ENCODE peak calls at places on chromosomes 13 and 19, in four cellular contexts. One of them, this sample, is unnamed.

GRCh38 chr19:32238076-32238475 is 107.3 kb upstream of the ZNF507 start:
- ATAC-seq in heart left ventricle: no peak
- ATAC-seq in activated CD8-positive, alpha-beta T cell treated with anti-CD3 and anti-CD28 coated beads, Interleukin-2, amount 10 ng/mL, durations not matched to agents 7 days and 5 days: no peak
- ATAC-seq in SK-N-SH treated with all-trans-retinoic acid at 6 μM for 48 hours: no peak
- ATAC-seq in this sample: no peak

GRCh38 chr13:44796597-44797517 is 192.4 kb downstream of the NUFIP1 start:
- ATAC-seq in activated CD8-positive, alpha-beta T cell treated with anti-CD3 and anti-CD28 coated beads, Interleukin-2, amount 10 ng/mL, durations not matched to agents 7 days and 5 days: no peak
- ATAC-seq in heart left ventricle: no peak
- ATAC-seq in SK-N-SH treated with all-trans-retinoic acid at 6 μM for 48 hours: no peak
- ATAC-seq in this sample: no peak

GRCh38 chr19:11092181-11092538 is 2.9 kb downstream of the LDLR start:
- ATAC-seq in activated CD8-positive, alpha-beta T cell treated with anti-CD3 and anti-CD28 coated beads, Interleukin-2, amount 10 ng/mL, durations not matched to agents 7 days and 5 days: no peak
- ATAC-seq in SK-N-SH treated with all-trans-retinoic acid at 6 μM for 48 hours: no peak
- ATAC-seq in heart left ventricle: no peak
- ATAC-seq in this sample: peak

GRCh38 chr19:44741258-44741731 is 7.2 kb upstream of the BCL3 start:
- ATAC-seq in SK-N-SH treated with all-trans-retinoic acid at 6 μM for 48 hours: peak
- ATAC-seq in heart left ventricle: no peak
- ATAC-seq in activated CD8-positive, alpha-beta T cell treated with anti-CD3 and anti-CD28 coated beads, Interleukin-2, amount 10 ng/mL, durations not matched to agents 7 days and 5 days: no peak
- ATAC-seq in this sample: peak

GRCh38 chr19:51712461-51713081 is 11.2 kb downstream of the HAS1 start:
- ATAC-seq in SK-N-SH treated with all-trans-retinoic acid at 6 μM for 48 hours: peak
- ATAC-seq in activated CD8-positive, alpha-beta T cell treated with anti-CD3 and anti-CD28 coated beads, Interleukin-2, amount 10 ng/mL, durations not matched to agents 7 days and 5 days: no peak
- ATAC-seq in heart left ventricle: no peak
- ATAC-seq in this sample: no peak

GRCh38 chr13:95185851-95186250 is 115.4 kb downstream of the ABCC4 start:
- ATAC-seq in SK-N-SH treated with all-trans-retinoic acid at 6 μM for 48 hours: no peak
- ATAC-seq in heart left ventricle: no peak
- ATAC-seq in activated CD8-positive, alpha-beta T cell treated with anti-CD3 and anti-CD28 coated beads, Interleukin-2, amount 10 ng/mL, durations not matched to agents 7 days and 5 days: peak
- ATAC-seq in this sample: peak

GRCh38 chr19:16416996-16417395 is 54.8 kb downstream of the EPS15L1 start:
- ATAC-seq in SK-N-SH treated with all-trans-retinoic acid at 6 μM for 48 hours: no peak
- ATAC-seq in activated CD8-positive, alpha-beta T cell treated with anti-CD3 and anti-CD28 coated beads, Interleukin-2, amount 10 ng/mL, durations not matched to agents 7 days and 5 days: no peak
- ATAC-seq in heart left ventricle: no peak
- ATAC-seq in this sample: no peak

GRCh38 chr13:74298912-74299311 is 164.7 kb upstream of the KLF12 start:
- ATAC-seq in activated CD8-positive, alpha-beta T cell treated with anti-CD3 and anti-CD28 coated beads, Interleukin-2, amount 10 ng/mL, durations not matched to agents 7 days and 5 days: no peak
- ATAC-seq in SK-N-SH treated with all-trans-retinoic acid at 6 μM for 48 hours: no peak
- ATAC-seq in heart left ventricle: no peak
- ATAC-seq in this sample: no peak

GRCh38 chr13:78045916-78046315 is 127.3 kb upstream of the EDNRB start:
- ATAC-seq in heart left ventricle: peak
- ATAC-seq in activated CD8-positive, alpha-beta T cell treated with anti-CD3 and anti-CD28 coated beads, Interleukin-2, amount 10 ng/mL, durations not matched to agents 7 days and 5 days: no peak
- ATAC-seq in SK-N-SH treated with all-trans-retinoic acid at 6 μM for 48 hours: no peak
- ATAC-seq in this sample: no peak

GRCh38 chr19:15265849-15266248 is 33.6 kb upstream of the EPHX3 start:
- ATAC-seq in activated CD8-positive, alpha-beta T cell treated with anti-CD3 and anti-CD28 coated beads, Interleukin-2, amount 10 ng/mL, durations not matched to agents 7 days and 5 days: no peak
- ATAC-seq in heart left ventricle: peak
- ATAC-seq in SK-N-SH treated with all-trans-retinoic acid at 6 μM for 48 hours: peak
- ATAC-seq in this sample: no peak

GRCh38 chr13:72458701-72459100 is 268.7 kb downstream of the MZT1 start:
- ATAC-seq in heart left ventricle: no peak
- ATAC-seq in SK-N-SH treated with all-trans-retinoic acid at 6 μM for 48 hours: no peak
- ATAC-seq in activated CD8-positive, alpha-beta T cell treated with anti-CD3 and anti-CD28 coated beads, Interleukin-2, amount 10 ng/mL, durations not matched to agents 7 days and 5 days: no peak
- ATAC-seq in this sample: no peak

GRCh38 chr13:108987945-108988344 is 358.5 kb downstream of the MYO16 start:
- ATAC-seq in activated CD8-positive, alpha-beta T cell treated with anti-CD3 and anti-CD28 coated beads, Interleukin-2, amount 10 ng/mL, durations not matched to agents 7 days and 5 days: no peak
- ATAC-seq in SK-N-SH treated with all-trans-retinoic acid at 6 μM for 48 hours: no peak
- ATAC-seq in heart left ventricle: no peak
- ATAC-seq in this sample: no peak

GRCh38 chr13:49400755-49401659 is 42.9 kb downstream of the CAB39L start:
- ATAC-seq in SK-N-SH treated with all-trans-retinoic acid at 6 μM for 48 hours: no peak
- ATAC-seq in activated CD8-positive, alpha-beta T cell treated with anti-CD3 and anti-CD28 coated beads, Interleukin-2, amount 10 ng/mL, durations not matched to agents 7 days and 5 days: no peak
- ATAC-seq in heart left ventricle: peak
- ATAC-seq in this sample: no peak

GRCh38 chr19:44777715-44778347 is at the start of gene CBLC:
- ATAC-seq in activated CD8-positive, alpha-beta T cell treated with anti-CD3 and anti-CD28 coated beads, Interleukin-2, amount 10 ng/mL, durations not matched to agents 7 days and 5 days: no peak
- ATAC-seq in SK-N-SH treated with all-trans-retinoic acid at 6 μM for 48 hours: no peak
- ATAC-seq in heart left ventricle: peak
- ATAC-seq in this sample: no peak

GRCh38 chr19:58170860-58171259 is 12.0 kb upstream of the ZNF274 start:
- ATAC-seq in SK-N-SH treated with all-trans-retinoic acid at 6 μM for 48 hours: no peak
- ATAC-seq in activated CD8-positive, alpha-beta T cell treated with anti-CD3 and anti-CD28 coated beads, Interleukin-2, amount 10 ng/mL, durations not matched to agents 7 days and 5 days: no peak
- ATAC-seq in heart left ventricle: no peak
- ATAC-seq in this sample: no peak

GRCh38 chr19:53936035-53936434 is 26.7 kb upstream of the CACNG8 start:
- ATAC-seq in activated CD8-positive, alpha-beta T cell treated with anti-CD3 and anti-CD28 coated beads, Interleukin-2, amount 10 ng/mL, durations not matched to agents 7 days and 5 days: no peak
- ATAC-seq in SK-N-SH treated with all-trans-retinoic acid at 6 μM for 48 hours: no peak
- ATAC-seq in heart left ventricle: no peak
- ATAC-seq in this sample: no peak

GRCh38 chr19:5057860-5058259 is 88.9 kb downstream of the KDM4B start:
- ATAC-seq in SK-N-SH treated with all-trans-retinoic acid at 6 μM for 48 hours: peak
- ATAC-seq in heart left ventricle: no peak
- ATAC-seq in activated CD8-positive, alpha-beta T cell treated with anti-CD3 and anti-CD28 coated beads, Interleukin-2, amount 10 ng/mL, durations not matched to agents 7 days and 5 days: no peak
- ATAC-seq in this sample: no peak

GRCh38 chr13:76336889-76337844 is 549.0 kb downstream of the KCTD12 start:
- ATAC-seq in activated CD8-positive, alpha-beta T cell treated with anti-CD3 and anti-CD28 coated beads, Interleukin-2, amount 10 ng/mL, durations not matched to agents 7 days and 5 days: no peak
- ATAC-seq in heart left ventricle: peak
- ATAC-seq in SK-N-SH treated with all-trans-retinoic acid at 6 μM for 48 hours: no peak
- ATAC-seq in this sample: no peak

GRCh38 chr13:94917814-94918213 is 205.5 kb upstream of the SOX21 start:
- ATAC-seq in activated CD8-positive, alpha-beta T cell treated with anti-CD3 and anti-CD28 coated beads, Interleukin-2, amount 10 ng/mL, durations not matched to agents 7 days and 5 days: no peak
- ATAC-seq in SK-N-SH treated with all-trans-retinoic acid at 6 μM for 48 hours: peak
- ATAC-seq in heart left ventricle: no peak
- ATAC-seq in this sample: no peak

GRCh38 chr19:3013261-3013725 is 15.8 kb downstream of the TLE2 start:
- ATAC-seq in SK-N-SH treated with all-trans-retinoic acid at 6 μM for 48 hours: no peak
- ATAC-seq in heart left ventricle: no peak
- ATAC-seq in activated CD8-positive, alpha-beta T cell treated with anti-CD3 and anti-CD28 coated beads, Interleukin-2, amount 10 ng/mL, durations not matched to agents 7 days and 5 days: no peak
- ATAC-seq in this sample: no peak

GRCh38 chr19:12706332-12706718 is 9.9 kb upstream of the FBXW9 start:
- ATAC-seq in activated CD8-positive, alpha-beta T cell treated with anti-CD3 and anti-CD28 coated beads, Interleukin-2, amount 10 ng/mL, durations not matched to agents 7 days and 5 days: no peak
- ATAC-seq in SK-N-SH treated with all-trans-retinoic acid at 6 μM for 48 hours: no peak
- ATAC-seq in heart left ventricle: no peak
- ATAC-seq in this sample: no peak

GRCh38 chr19:42150353-42150752 is 18.1 kb upstream of the POU2F2 start:
- ATAC-seq in SK-N-SH treated with all-trans-retinoic acid at 6 μM for 48 hours: no peak
- ATAC-seq in heart left ventricle: no peak
- ATAC-seq in activated CD8-positive, alpha-beta T cell treated with anti-CD3 and anti-CD28 coated beads, Interleukin-2, amount 10 ng/mL, durations not matched to agents 7 days and 5 days: no peak
- ATAC-seq in this sample: no peak

GRCh38 chr19:15303105-15303780 is 29.1 kb downstream of the BRD4 start:
- ATAC-seq in activated CD8-positive, alpha-beta T cell treated with anti-CD3 and anti-CD28 coated beads, Interleukin-2, amount 10 ng/mL, durations not matched to agents 7 days and 5 days: no peak
- ATAC-seq in heart left ventricle: no peak
- ATAC-seq in SK-N-SH treated with all-trans-retinoic acid at 6 μM for 48 hours: peak
- ATAC-seq in this sample: no peak

GRCh38 chr19:17576758-17577532 is 21.5 kb downstream of the COLGALT1 start:
- ATAC-seq in SK-N-SH treated with all-trans-retinoic acid at 6 μM for 48 hours: peak
- ATAC-seq in heart left ventricle: no peak
- ATAC-seq in activated CD8-positive, alpha-beta T cell treated with anti-CD3 and anti-CD28 coated beads, Interleukin-2, amount 10 ng/mL, durations not matched to agents 7 days and 5 days: peak
- ATAC-seq in this sample: peak

GRCh38 chr19:49856574-49857021 is 5.6 kb downstream of the PTOV1 start:
- ATAC-seq in activated CD8-positive, alpha-beta T cell treated with anti-CD3 and anti-CD28 coated beads, Interleukin-2, amount 10 ng/mL, durations not matched to agents 7 days and 5 days: no peak
- ATAC-seq in SK-N-SH treated with all-trans-retinoic acid at 6 μM for 48 hours: no peak
- ATAC-seq in heart left ventricle: no peak
- ATAC-seq in this sample: no peak

GRCh38 chr19:6359942-6360341 is 1.4 kb upstream of the CLPP start:
- ATAC-seq in activated CD8-positive, alpha-beta T cell treated with anti-CD3 and anti-CD28 coated beads, Interleukin-2, amount 10 ng/mL, durations not matched to agents 7 days and 5 days: no peak
- ATAC-seq in SK-N-SH treated with all-trans-retinoic acid at 6 μM for 48 hours: no peak
- ATAC-seq in heart left ventricle: no peak
- ATAC-seq in this sample: no peak

GRCh38 chr19:12720851-12721655 is 2.7 kb downstream of the TNPO2 start:
- ATAC-seq in activated CD8-positive, alpha-beta T cell treated with anti-CD3 and anti-CD28 coated beads, Interleukin-2, amount 10 ng/mL, durations not matched to agents 7 days and 5 days: no peak
- ATAC-seq in SK-N-SH treated with all-trans-retinoic acid at 6 μM for 48 hours: peak
- ATAC-seq in heart left ventricle: peak
- ATAC-seq in this sample: no peak

GRCh38 chr19:558770-559439 is 13.5 kb upstream of the BSG start:
- ATAC-seq in activated CD8-positive, alpha-beta T cell treated with anti-CD3 and anti-CD28 coated beads, Interleukin-2, amount 10 ng/mL, durations not matched to agents 7 days and 5 days: no peak
- ATAC-seq in SK-N-SH treated with all-trans-retinoic acid at 6 μM for 48 hours: no peak
- ATAC-seq in heart left ventricle: peak
- ATAC-seq in this sample: no peak

GRCh38 chr19:52533901-52534300 is 6.4 kb downstream of the ZNF808 start:
- ATAC-seq in SK-N-SH treated with all-trans-retinoic acid at 6 μM for 48 hours: no peak
- ATAC-seq in heart left ventricle: peak
- ATAC-seq in activated CD8-positive, alpha-beta T cell treated with anti-CD3 and anti-CD28 coated beads, Interleukin-2, amount 10 ng/mL, durations not matched to agents 7 days and 5 days: no peak
- ATAC-seq in this sample: no peak

GRCh38 chr19:51422053-51422448 is 4.6 kb upstream of the SIGLEC10 start:
- ATAC-seq in heart left ventricle: peak
- ATAC-seq in SK-N-SH treated with all-trans-retinoic acid at 6 μM for 48 hours: peak
- ATAC-seq in activated CD8-positive, alpha-beta T cell treated with anti-CD3 and anti-CD28 coated beads, Interleukin-2, amount 10 ng/mL, durations not matched to agents 7 days and 5 days: peak
- ATAC-seq in this sample: peak

This sample was measured in activated T-helper 17 cell treated with anti-CD3 and anti-CD28 coated beads, Interleukin-2, amount 50 U/mL, for 72 hours.